ENCODE peak calls at places on chromosomes 16 and 17, in seven cellular contexts. I is T-helper 2 cell; A is naive thymus-derived CD4-positive, alpha-beta T cell; J is activated CD4-positive, alpha-beta T cell treated with anti-CD3 and anti-CD28 coated beads, Interleukin-2, amount 10 ng/mL, durations not matched to agents 7 days and 5 days; O is SW480; X is MM.1S; W is transverse colon. R is an unnamed sample.

GRCh38 chr17:52709724-52710123 is 551.2 kb upstream of the CA10 start:
- DNase-seq in I (no peak), A (no peak), J (no peak), O (no peak), X (no peak), W (no peak), R (no peak)

GRCh38 chr16:49528564-49529150 is 155.1 kb downstream of the C16orf78 start:
- DNase-seq in I (no peak), A (no peak), J (peak), O (no peak), X (no peak), W (no peak), R (no peak)

GRCh38 chr17:49438885-49439284 is 24.2 kb upstream of the PHB1 start:
- DNase-seq in I (no peak), A (no peak), J (no peak), O (no peak), X (no peak), W (no peak), R (no peak)

GRCh38 chr16:31085873-31086628 is 2.7 kb downstream of the PRSS53 start:
- DNase-seq in I (no peak), A (no peak), J (no peak), O (no peak), X (no peak), W (no peak), R (no peak)

GRCh38 chr17:28182559-28182958 is 136.4 kb upstream of the TMEM97 start:
- DNase-seq in I (no peak), A (no peak), J (no peak), O (no peak), X (no peak), W (no peak), R (no peak)

GRCh38 chr16:81608515-81609209 is 164.1 kb downstream of the CMIP start:
- DNase-seq in I (no peak), A (no peak), J (no peak), O (no peak), X (no peak), W (no peak), R (peak)

GRCh38 chr17:82356845-82357355 is 2.1 kb upstream of the TEX19 start:
- DNase-seq in I (no peak), A (no peak), J (no peak), O (no peak), X (peak), W (peak), R (peak)

GRCh38 chr17:2215616-2216364 is 87.8 kb downstream of the SMG6 start:
- DNase-seq in I (peak), A (peak), J (peak), O (no peak), X (peak), W (peak), R (no peak)

GRCh38 chr16:57028086-57028485 is 38.7 kb downstream of the NLRC5 start:
- DNase-seq in I (no peak), A (no peak), J (no peak), O (no peak), X (peak), W (no peak), R (no peak)

GRCh38 chr17:70006159-70006558 is 68.9 kb upstream of the KCNJ16 start:
- DNase-seq in I (no peak), A (no peak), J (no peak), O (no peak), X (no peak), W (no peak), R (no peak)

GRCh38 chr16:22732315-22732840 is 81.6 kb upstream of the HS3ST2 start:
- DNase-seq in I (no peak), A (no peak), J (no peak), O (no peak), X (no peak), W (no peak), R (no peak)

GRCh38 chr16:86396918-86397317 is 113.4 kb upstream of the FOXF1 start:
- DNase-seq in I (no peak), A (no peak), J (no peak), O (peak), X (no peak), W (peak), R (no peak)

GRCh38 chr17:30503558-30503957 is 26.4 kb downstream of the GOSR1 start:
- DNase-seq in I (no peak), A (no peak), J (no peak), O (no peak), X (no peak), W (no peak), R (no peak)

GRCh38 chr17:65099941-65100315 is 37.2 kb upstream of the RGS9 start:
- DNase-seq in I (peak), A (no peak), J (peak), O (peak), X (peak), W (peak), R (peak)

GRCh38 chr16:24045641-24046040 is 209.9 kb downstream of the PRKCB start:
- DNase-seq in I (no peak), A (no peak), J (no peak), O (no peak), X (no peak), W (no peak), R (no peak)

R was measured in body of pancreas.